ENCODE peak calls at places on chromosomes 16 and 17, in seven cellular contexts. One of them, this sample, is unnamed. For H3K4me1, the result is how much of the 10 kb centered on the place peaks cover.

GRCh38 chr16:77556203-77556602 is 121.4 kb upstream of the ADAMTS18 start:
- DNase-seq in IMR-90: no peak
- DNase-seq in Panc1: no peak
- DNase-seq in CD8-positive, alpha-beta T cell: no peak
- DNase-seq in cardiac muscle cell: peak
- DNase-seq in ascending aorta: no peak
- DNase-seq in HCT116: no peak
- DNase-seq in this sample: no peak

GRCh38 chr17:17067277-17067676 is 25.0 kb downstream of the MPRIP start:
- DNase-seq in ascending aorta: no peak
- DNase-seq in IMR-90: peak
- DNase-seq in Panc1: no peak
- DNase-seq in CD8-positive, alpha-beta T cell: no peak
- DNase-seq in cardiac muscle cell: no peak
- DNase-seq in HCT116: no peak
- DNase-seq in this sample: no peak

GRCh38 chr16:83699817-83700216 is 108.0 kb upstream of the HSBP1 start:
- DNase-seq in HCT116: no peak
- DNase-seq in CD8-positive, alpha-beta T cell: no peak
- DNase-seq in Panc1: no peak
- DNase-seq in ascending aorta: no peak
- DNase-seq in IMR-90: no peak
- DNase-seq in cardiac muscle cell: no peak
- DNase-seq in this sample: no peak

GRCh38 chr16:75250809-75251279 is 580 bp downstream of the BCAR1 start:
- DNase-seq in CD8-positive, alpha-beta T cell: no peak
- DNase-seq in ascending aorta: no peak
- DNase-seq in Panc1: no peak
- DNase-seq in cardiac muscle cell: peak
- DNase-seq in HCT116: no peak
- DNase-seq in IMR-90: no peak
- DNase-seq in this sample: no peak

GRCh38 chr17:19015428-19015827 is 10.9 kb upstream of the FAM83G start:
- DNase-seq in Panc1: no peak
- DNase-seq in cardiac muscle cell: no peak
- DNase-seq in HCT116: no peak
- DNase-seq in IMR-90: no peak
- DNase-seq in CD8-positive, alpha-beta T cell: no peak
- DNase-seq in ascending aorta: no peak
- DNase-seq in this sample: no peak

GRCh38 chr16:85562102-85562786 is 50.9 kb upstream of the GSE1 start:
- DNase-seq in ascending aorta: no peak
- DNase-seq in IMR-90: no peak
- DNase-seq in cardiac muscle cell: no peak
- DNase-seq in HCT116: no peak
- DNase-seq in CD8-positive, alpha-beta T cell: no peak
- DNase-seq in Panc1: no peak
- DNase-seq in this sample: no peak

GRCh38 chr16:12089492-12090161 is 113.1 kb downstream of the SNX29 start:
- DNase-seq in ascending aorta: peak
- DNase-seq in Panc1: no peak
- DNase-seq in CD8-positive, alpha-beta T cell: peak
- DNase-seq in HCT116: peak
- DNase-seq in IMR-90: peak
- DNase-seq in cardiac muscle cell: peak
- DNase-seq in this sample: no peak

GRCh38 chr16:76857402-76857801 is 333.6 kb upstream of the MON1B start:
- DNase-seq in CD8-positive, alpha-beta T cell: no peak
- DNase-seq in HCT116: no peak
- DNase-seq in Panc1: no peak
- DNase-seq in ascending aorta: no peak
- DNase-seq in IMR-90: no peak
- DNase-seq in cardiac muscle cell: no peak
- DNase-seq in this sample: no peak

GRCh38 chr17:42673885-42674754 is 2.7 kb downstream of the PLEKHH3 start:
- DNase-seq in Panc1: no peak
- DNase-seq in HCT116: no peak
- DNase-seq in ascending aorta: no peak
- DNase-seq in CD8-positive, alpha-beta T cell: no peak
- DNase-seq in cardiac muscle cell: peak
- DNase-seq in IMR-90: peak
- DNase-seq in this sample: no peak

DNA sequence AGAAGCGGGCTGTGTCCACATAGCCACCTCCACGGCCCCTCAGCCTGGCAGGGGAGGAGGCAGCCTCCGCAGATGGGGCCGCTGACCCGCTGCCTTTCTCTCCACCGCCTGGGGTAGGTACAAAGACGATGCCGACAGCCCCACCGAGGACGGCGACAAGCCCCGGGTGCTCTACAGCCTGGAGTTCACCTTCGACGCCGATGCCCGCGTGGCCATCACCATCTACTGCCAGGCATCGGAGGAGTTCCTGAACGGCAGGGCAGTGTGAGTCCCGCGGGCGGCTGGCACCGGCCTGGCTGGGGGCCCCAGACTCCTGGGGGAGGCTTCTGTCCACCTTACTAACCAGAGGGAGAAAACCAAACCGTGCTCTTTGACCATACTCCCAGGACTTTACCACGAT is 27.9 kb downstream of the MGRN1 start:
- DNase-seq in IMR-90: no peak
- DNase-seq in ascending aorta: no peak
- DNase-seq in HCT116: no peak
- DNase-seq in Panc1: no peak
- DNase-seq in CD8-positive, alpha-beta T cell: no peak
- DNase-seq in cardiac muscle cell: no peak
- DNase-seq in this sample: no peak
- H3K4me1 ChIP-seq in IMR-90: under half
- H3K4me1 ChIP-seq in ascending aorta: under half
- H3K4me1 ChIP-seq in HCT116: under half
- H3K4me1 ChIP-seq in Panc1: under half
- H3K4me1 ChIP-seq in CD8-positive, alpha-beta T cell: under half
- H3K4me1 ChIP-seq in cardiac muscle cell: under half
- H3K4me1 ChIP-seq in this sample: under half

DNA sequence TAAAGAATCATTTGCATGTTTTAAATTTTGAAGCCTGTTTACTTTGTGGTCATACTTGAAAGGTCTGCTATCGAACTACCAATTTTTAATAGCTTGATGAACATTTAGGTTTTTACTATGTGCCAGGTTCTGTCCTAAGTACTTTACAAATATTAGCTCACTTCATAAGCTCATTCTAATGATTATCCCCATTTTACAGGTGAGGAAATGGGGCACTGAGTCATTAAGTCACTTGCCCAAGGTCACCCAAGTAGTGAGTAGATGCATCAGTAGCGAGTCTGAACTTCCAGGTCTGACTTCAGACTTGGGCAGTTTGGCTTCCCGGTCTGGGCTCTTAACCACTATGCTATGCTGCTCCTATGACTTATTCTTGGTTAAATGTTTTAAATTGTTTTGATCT is 4.0 kb downstream of the NDEL1 start:
- DNase-seq in HCT116: no peak
- DNase-seq in ascending aorta: no peak
- DNase-seq in IMR-90: no peak
- DNase-seq in cardiac muscle cell: no peak
- DNase-seq in CD8-positive, alpha-beta T cell: no peak
- DNase-seq in Panc1: no peak
- DNase-seq in this sample: no peak
- H3K4me1 ChIP-seq in HCT116: under half
- H3K4me1 ChIP-seq in ascending aorta: under half
- H3K4me1 ChIP-seq in IMR-90: under half
- H3K4me1 ChIP-seq in cardiac muscle cell: under half
- H3K4me1 ChIP-seq in CD8-positive, alpha-beta T cell: half or more
- H3K4me1 ChIP-seq in Panc1: under half
- H3K4me1 ChIP-seq in this sample: under half

GRCh38 chr17:80772906-80773242 is 218.8 kb upstream of the CHMP6 start:
- DNase-seq in CD8-positive, alpha-beta T cell: no peak
- DNase-seq in cardiac muscle cell: no peak
- DNase-seq in ascending aorta: no peak
- DNase-seq in Panc1: no peak
- DNase-seq in HCT116: no peak
- DNase-seq in IMR-90: no peak
- DNase-seq in this sample: no peak

GRCh38 chr17:80769936-80770625 is 221.6 kb upstream of the CHMP6 start:
- DNase-seq in cardiac muscle cell: no peak
- DNase-seq in IMR-90: no peak
- DNase-seq in HCT116: no peak
- DNase-seq in ascending aorta: no peak
- DNase-seq in CD8-positive, alpha-beta T cell: no peak
- DNase-seq in Panc1: no peak
- DNase-seq in this sample: no peak

GRCh38 chr17:80769516-80769915 is 222.1 kb upstream of the CHMP6 start:
- DNase-seq in IMR-90: no peak
- DNase-seq in CD8-positive, alpha-beta T cell: no peak
- DNase-seq in cardiac muscle cell: no peak
- DNase-seq in ascending aorta: no peak
- DNase-seq in HCT116: no peak
- DNase-seq in Panc1: no peak
- DNase-seq in this sample: no peak

GRCh38 chr17:80771612-80772005 is 220.0 kb upstream of the CHMP6 start:
- DNase-seq in CD8-positive, alpha-beta T cell: no peak
- DNase-seq in ascending aorta: no peak
- DNase-seq in cardiac muscle cell: no peak
- DNase-seq in Panc1: no peak
- DNase-seq in IMR-90: no peak
- DNase-seq in HCT116: no peak
- DNase-seq in this sample: no peak

GRCh38 chr17:80770881-80771611 is 220.6 kb upstream of the CHMP6 start:
- DNase-seq in Panc1: no peak
- DNase-seq in CD8-positive, alpha-beta T cell: no peak
- DNase-seq in ascending aorta: no peak
- DNase-seq in HCT116: no peak
- DNase-seq in cardiac muscle cell: no peak
- DNase-seq in IMR-90: no peak
- DNase-seq in this sample: no peak
- H3K4me1 ChIP-seq in Panc1: under half
- H3K4me1 ChIP-seq in CD8-positive, alpha-beta T cell: under half
- H3K4me1 ChIP-seq in ascending aorta: under half
- H3K4me1 ChIP-seq in HCT116: under half
- H3K4me1 ChIP-seq in cardiac muscle cell: under half
- H3K4me1 ChIP-seq in IMR-90: under half
- H3K4me1 ChIP-seq in this sample: under half

GRCh38 chr17:27502526-27503324 is 46.5 kb downstream of the KSR1 start:
- DNase-seq in CD8-positive, alpha-beta T cell: no peak
- DNase-seq in Panc1: no peak
- DNase-seq in IMR-90: peak
- DNase-seq in ascending aorta: no peak
- DNase-seq in cardiac muscle cell: no peak
- DNase-seq in HCT116: no peak
- DNase-seq in this sample: no peak
- H3K4me1 ChIP-seq in CD8-positive, alpha-beta T cell: under half
- H3K4me1 ChIP-seq in Panc1: under half
- H3K4me1 ChIP-seq in IMR-90: under half
- H3K4me1 ChIP-seq in ascending aorta: under half
- H3K4me1 ChIP-seq in cardiac muscle cell: under half
- H3K4me1 ChIP-seq in HCT116: under half
- H3K4me1 ChIP-seq in this sample: under half

GRCh38 chr17:40496170-40496569 is 5.3 kb downstream of the TNS4 start:
- DNase-seq in CD8-positive, alpha-beta T cell: no peak
- DNase-seq in Panc1: no peak
- DNase-seq in cardiac muscle cell: no peak
- DNase-seq in HCT116: no peak
- DNase-seq in ascending aorta: no peak
- DNase-seq in IMR-90: no peak
- DNase-seq in this sample: peak

GRCh38 chr17:40499551-40500189 is 1.8 kb downstream of the TNS4 start:
- DNase-seq in CD8-positive, alpha-beta T cell: no peak
- DNase-seq in IMR-90: peak
- DNase-seq in HCT116: no peak
- DNase-seq in ascending aorta: peak
- DNase-seq in Panc1: no peak
- DNase-seq in cardiac muscle cell: peak
- DNase-seq in this sample: no peak

GRCh38 chr17:40496634-40497420 is 4.6 kb downstream of the TNS4 start:
- DNase-seq in IMR-90: no peak
- DNase-seq in ascending aorta: no peak
- DNase-seq in Panc1: no peak
- DNase-seq in CD8-positive, alpha-beta T cell: no peak
- DNase-seq in cardiac muscle cell: no peak
- DNase-seq in HCT116: no peak
- DNase-seq in this sample: no peak

GRCh38 chr17:40498281-40499084 is 2.9 kb downstream of the TNS4 start:
- DNase-seq in ascending aorta: no peak
- DNase-seq in cardiac muscle cell: no peak
- DNase-seq in Panc1: no peak
- DNase-seq in IMR-90: no peak
- DNase-seq in HCT116: no peak
- DNase-seq in CD8-positive, alpha-beta T cell: no peak
- DNase-seq in this sample: no peak

DNA sequence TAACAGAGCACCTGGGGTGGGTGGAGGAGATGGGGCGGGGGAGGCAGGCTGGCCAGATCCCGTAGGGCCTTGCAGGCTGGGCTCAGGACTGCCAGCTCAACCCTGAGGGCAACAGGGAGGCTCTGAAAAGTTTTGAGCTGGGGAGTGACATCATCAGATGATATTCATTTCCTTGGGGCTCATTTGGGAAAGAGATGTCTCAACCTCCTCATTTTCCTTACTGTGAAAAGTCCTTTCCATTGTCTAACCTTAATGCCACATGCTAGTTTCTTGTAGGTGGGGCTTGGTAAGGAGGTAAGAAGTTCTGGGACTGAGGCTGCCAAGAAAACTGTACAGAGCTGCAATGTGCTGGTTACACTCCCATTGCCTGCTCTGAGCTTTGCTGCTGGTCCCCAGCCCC is 3.7 kb downstream of the TNS4 start:
- DNase-seq in IMR-90: peak
- DNase-seq in Panc1: no peak
- DNase-seq in ascending aorta: no peak
- DNase-seq in CD8-positive, alpha-beta T cell: no peak
- DNase-seq in HCT116: no peak
- DNase-seq in cardiac muscle cell: no peak
- DNase-seq in this sample: no peak
- H3K4me1 ChIP-seq in IMR-90: under half
- H3K4me1 ChIP-seq in Panc1: under half
- H3K4me1 ChIP-seq in ascending aorta: under half
- H3K4me1 ChIP-seq in CD8-positive, alpha-beta T cell: under half
- H3K4me1 ChIP-seq in HCT116: half or more
- H3K4me1 ChIP-seq in cardiac muscle cell: under half
- H3K4me1 ChIP-seq in this sample: half or more

GRCh38 chr16:608019-608418 is 18.2 kb downstream of the RAB40C start:
- DNase-seq in cardiac muscle cell: no peak
- DNase-seq in IMR-90: no peak
- DNase-seq in HCT116: no peak
- DNase-seq in CD8-positive, alpha-beta T cell: no peak
- DNase-seq in Panc1: no peak
- DNase-seq in ascending aorta: no peak
- DNase-seq in this sample: no peak
- H3K4me1 ChIP-seq in cardiac muscle cell: under half
- H3K4me1 ChIP-seq in IMR-90: under half
- H3K4me1 ChIP-seq in HCT116: under half
- H3K4me1 ChIP-seq in CD8-positive, alpha-beta T cell: under half
- H3K4me1 ChIP-seq in Panc1: under half
- H3K4me1 ChIP-seq in ascending aorta: under half
- H3K4me1 ChIP-seq in this sample: under half

This sample was measured in keratinocyte.